ENCODE peak calls at places on chromosomes 5 and 9, in nine cellular contexts. P, B, M, F, O, K, T, U and S are unnamed samples.

GRCh38 chr5:119521232-119521631 is 68.9 kb downstream of the HSD17B4 start:
- DNase-seq in P (no peak), B (no peak), M (no peak), F (no peak), O (no peak), K (no peak), T (no peak), U (no peak), S (no peak)

GRCh38 chr5:2334686-2335085 is 416.8 kb downstream of the IRX2 start:
- DNase-seq in P (peak), B (no peak), M (no peak), F (no peak), O (no peak), K (no peak), T (no peak), U (no peak), S (no peak)

GRCh38 chr9:22457448-22457847 is 10.8 kb downstream of the DMRTA1 start:
- DNase-seq in P (peak), B (no peak), M (no peak), F (no peak), O (no peak), K (no peak), T (no peak), U (no peak), S (no peak)

GRCh38 chr5:103210952-103211351 is 47.6 kb upstream of the MACIR start:
- DNase-seq in P (no peak), B (no peak), M (no peak), F (no peak), O (no peak), K (no peak), T (no peak), U (no peak), S (no peak)

GRCh38 chr9:694499-695154 is 146.9 kb upstream of the DMRT1 start:
- DNase-seq in P (no peak), B (no peak), M (peak), F (no peak), O (no peak), K (no peak), T (peak), U (peak), S (peak)

GRCh38 chr5:14057289-14057688 is 85.9 kb upstream of the TRIO start:
- DNase-seq in P (no peak), B (no peak), M (no peak), F (no peak), O (no peak), K (no peak), T (no peak), U (no peak), S (no peak)

GRCh38 chr9:22054076-22054475 is 45.0 kb upstream of the CDKN2B start:
- DNase-seq in P (no peak), B (no peak), M (no peak), F (no peak), O (no peak), K (no peak), T (no peak), U (no peak), S (no peak)

GRCh38 chr9:105670315-105670714 is 8.1 kb downstream of the TAL2 start:
- DNase-seq in P (no peak), B (no peak), M (no peak), F (no peak), O (no peak), K (no peak), T (no peak), U (no peak), S (no peak)

GRCh38 chr5:10592598-10592997 is 28.7 kb downstream of the ANKRD33B start:
- DNase-seq in P (no peak), B (no peak), M (no peak), F (no peak), O (no peak), K (no peak), T (no peak), U (no peak), S (no peak)

GRCh38 chr5:85512896-85513295 is 1104.8 kb upstream of the COX7C start:
- DNase-seq in P (no peak), B (peak), M (no peak), F (no peak), O (no peak), K (peak), T (no peak), U (no peak), S (no peak)

GRCh38 chr9:33041459-33042188 is 16.6 kb downstream of the DNAJA1 start:
- DNase-seq in P (no peak), B (no peak), M (peak), F (no peak), O (no peak), K (no peak), T (peak), U (peak), S (no peak)

GRCh38 chr5:154603978-154604679 is 126.1 kb upstream of the HAND1 start:
- DNase-seq in P (peak), B (no peak), M (peak), F (no peak), O (no peak), K (no peak), T (peak), U (peak), S (no peak)

GRCh38 chr5:152246401-152246800 is 158.7 kb downstream of the NMUR2 start:
- DNase-seq in P (peak), B (no peak), M (peak), F (peak), O (no peak), K (no peak), T (peak), U (no peak), S (no peak)

GRCh38 chr5:79617539-79617938 is 5.3 kb downstream of the TENT2 start:
- DNase-seq in P (no peak), B (no peak), M (no peak), F (no peak), O (no peak), K (no peak), T (no peak), U (no peak), S (no peak)
- H3K4me3 ChIP-seq in P (no peak), B (no peak), M (no peak), F (no peak), O (no peak), K (no peak), T (no peak), U (no peak), S (no peak)

GRCh38 chr9:137127301-137128157 is 11.4 kb upstream of the GRIN1 start:
- DNase-seq in P (no peak), B (no peak), M (no peak), F (peak), O (no peak), K (peak), T (peak), U (no peak), S (no peak)
- H3K4me3 ChIP-seq in P (no peak), B (peak), M (no peak), F (peak), O (peak), K (peak), T (peak), U (no peak), S (peak)

GRCh38 chr9:131677051-131677444 is 62.8 kb downstream of the RAPGEF1 start:
- DNase-seq in P (no peak), B (no peak), M (peak), F (no peak), O (no peak), K (no peak), T (peak), U (peak), S (no peak)

GRCh38 chr9:131678499-131679111 is 61.3 kb downstream of the RAPGEF1 start:
- DNase-seq in P (peak), B (peak), M (peak), F (peak), O (no peak), K (peak), T (peak), U (peak), S (peak)

GRCh38 chr9:131682261-131682660 is 57.6 kb downstream of the RAPGEF1 start:
- DNase-seq in P (no peak), B (no peak), M (no peak), F (no peak), O (no peak), K (no peak), T (no peak), U (no peak), S (no peak)

GRCh38 chr9:131677445-131678180 is 62.3 kb downstream of the RAPGEF1 start:
- DNase-seq in P (no peak), B (no peak), M (peak), F (no peak), O (no peak), K (no peak), T (peak), U (peak), S (peak)

DNA sequence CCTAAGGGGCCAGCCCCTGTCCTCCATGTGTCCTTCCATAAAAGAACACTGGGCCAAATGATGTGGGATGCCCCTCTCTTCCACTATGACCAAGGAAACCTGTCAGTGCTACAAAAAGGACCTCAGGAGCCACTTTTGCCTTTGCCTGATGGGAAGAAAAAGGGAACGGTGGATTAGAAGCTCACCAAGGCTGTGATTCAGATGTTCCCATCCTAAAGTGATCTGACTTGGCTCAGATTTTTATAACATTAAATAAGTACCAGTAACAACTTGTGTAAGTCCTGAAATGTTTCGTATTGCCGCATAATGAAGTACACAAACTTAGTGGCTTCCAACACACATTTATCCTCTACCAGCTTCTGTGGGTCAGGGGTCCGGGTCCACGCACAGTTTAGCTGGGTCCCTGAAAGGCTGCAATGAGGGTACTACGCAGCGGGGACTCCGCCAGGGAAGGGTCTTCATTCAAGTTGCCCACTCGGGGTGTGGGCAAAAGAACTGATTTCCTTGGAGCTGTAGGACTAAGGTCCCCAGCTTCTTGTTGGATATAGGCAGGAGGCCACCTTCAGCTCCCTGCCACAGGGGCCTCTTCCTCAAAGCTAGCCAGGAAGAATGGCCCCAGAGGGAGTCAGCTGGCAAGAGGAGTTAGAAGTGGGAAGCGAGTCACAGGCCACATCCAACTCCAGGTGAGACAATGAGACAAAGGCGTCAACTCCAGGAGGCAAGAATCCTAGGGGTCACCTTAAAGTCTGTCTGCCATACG is 60.4 kb downstream of the RAPGEF1 start:
- DNase-seq in P (no peak), B (no peak), M (peak), F (no peak), O (no peak), K (no peak), T (no peak), U (no peak), S (no peak)
- H3K4me3 ChIP-seq in P (no peak), B (no peak), M (no peak), F (no peak), O (no peak), K (no peak), T (no peak), U (no peak), S (no peak)

GRCh38 chr5:157463081-157463480 is 3.1 kb downstream of the NIPAL4 start:
- DNase-seq in P (no peak), B (no peak), M (no peak), F (no peak), O (no peak), K (no peak), T (no peak), U (no peak), S (no peak)

GRCh38 chr5:157458835-157459234 is 1.2 kb upstream of the NIPAL4 start:
- DNase-seq in P (no peak), B (no peak), M (no peak), F (no peak), O (no peak), K (no peak), T (no peak), U (no peak), S (no peak)

GRCh38 chr5:157459715-157460599 is at the start of gene NIPAL4:
- DNase-seq in P (peak), B (peak), M (peak), F (no peak), O (no peak), K (peak), T (no peak), U (no peak), S (no peak)

GRCh38 chr5:157463621-157464407 is 3.8 kb downstream of the NIPAL4 start:
- DNase-seq in P (no peak), B (no peak), M (no peak), F (no peak), O (no peak), K (no peak), T (no peak), U (peak), S (no peak)

DNA sequence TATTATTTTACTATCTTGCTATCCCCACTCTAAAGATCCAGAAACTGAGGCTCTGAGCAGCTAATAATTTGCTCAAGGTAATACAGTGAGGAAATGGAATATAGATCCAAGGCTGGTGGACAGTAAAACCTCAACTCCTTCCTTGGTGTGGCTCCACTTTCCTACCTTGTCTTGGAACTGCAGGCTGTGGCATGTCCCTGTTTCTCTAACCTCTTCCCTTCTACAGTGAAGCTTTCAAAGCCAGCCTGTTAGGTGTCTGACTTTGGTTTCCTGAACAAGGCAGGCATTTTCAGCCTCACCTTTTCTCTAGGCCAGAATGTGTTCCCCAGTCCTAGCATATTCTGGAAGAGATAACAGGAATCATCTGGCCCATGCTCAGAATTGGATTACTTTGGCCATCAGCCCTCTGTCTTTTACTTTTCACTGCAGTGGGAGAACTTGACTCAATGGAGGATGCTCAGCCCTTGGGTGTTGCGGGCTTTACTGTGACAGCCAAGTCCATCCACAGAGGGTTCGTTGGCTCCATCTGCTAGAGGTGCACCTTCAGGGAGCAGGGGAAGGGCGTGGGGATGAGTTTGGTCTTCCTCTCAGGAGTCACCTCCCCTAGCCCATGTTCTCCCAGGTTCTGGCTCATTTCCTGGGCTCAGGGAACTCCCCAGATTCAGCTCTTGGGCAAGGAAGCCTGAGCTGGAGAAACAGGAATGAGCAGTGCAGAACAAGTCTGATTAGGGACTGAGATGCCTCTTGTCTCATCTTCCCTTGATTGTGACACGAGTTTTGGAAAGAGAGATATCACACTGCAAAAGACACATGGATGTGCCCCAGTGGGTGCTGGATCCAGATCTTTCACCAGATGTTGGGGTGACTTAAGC is 1.1 kb downstream of the NIPAL4 start:
- DNase-seq in P (no peak), B (no peak), M (no peak), F (no peak), O (no peak), K (no peak), T (no peak), U (no peak), S (no peak)
- H3K4me3 ChIP-seq in P (no peak), B (no peak), M (no peak), F (no peak), O (no peak), K (no peak), T (no peak), U (no peak), S (no peak)

DNA sequence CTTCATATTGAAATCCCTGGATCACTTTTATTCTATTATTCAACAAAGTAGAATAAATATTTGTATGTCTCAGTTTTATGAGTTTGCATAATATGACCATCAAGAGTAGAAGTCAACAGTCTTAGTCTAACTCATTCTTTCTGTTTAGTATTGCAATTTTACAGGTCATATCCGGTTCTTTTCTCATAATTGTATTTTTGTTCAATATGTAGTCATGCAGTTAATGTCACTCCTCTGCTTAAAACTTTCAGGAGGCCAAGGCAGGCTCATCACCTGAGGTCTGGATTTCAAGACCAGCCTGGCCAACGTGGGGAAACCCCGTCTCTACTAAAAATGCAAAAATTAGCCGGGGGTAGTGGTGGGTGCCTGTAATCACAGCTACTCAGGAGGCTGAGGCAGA is 148.4 kb upstream of the TRPM3 start:
- DNase-seq in P (no peak), B (no peak), M (no peak), F (no peak), O (no peak), K (no peak), T (no peak), U (no peak), S (no peak)
- H3K4me3 ChIP-seq in P (no peak), B (no peak), M (no peak), F (no peak), O (no peak), K (no peak), T (no peak), U (no peak), S (no peak)

GRCh38 chr5:56588636-56589485 is 226.5 kb upstream of the MAP3K1 start:
- DNase-seq in P (peak), B (peak), M (no peak), F (no peak), O (peak), K (peak), T (no peak), U (no peak), S (no peak)
- H3K4me3 ChIP-seq in P (no peak), B (no peak), M (no peak), F (no peak), O (no peak), K (no peak), T (no peak), U (no peak), S (no peak)

DNA sequence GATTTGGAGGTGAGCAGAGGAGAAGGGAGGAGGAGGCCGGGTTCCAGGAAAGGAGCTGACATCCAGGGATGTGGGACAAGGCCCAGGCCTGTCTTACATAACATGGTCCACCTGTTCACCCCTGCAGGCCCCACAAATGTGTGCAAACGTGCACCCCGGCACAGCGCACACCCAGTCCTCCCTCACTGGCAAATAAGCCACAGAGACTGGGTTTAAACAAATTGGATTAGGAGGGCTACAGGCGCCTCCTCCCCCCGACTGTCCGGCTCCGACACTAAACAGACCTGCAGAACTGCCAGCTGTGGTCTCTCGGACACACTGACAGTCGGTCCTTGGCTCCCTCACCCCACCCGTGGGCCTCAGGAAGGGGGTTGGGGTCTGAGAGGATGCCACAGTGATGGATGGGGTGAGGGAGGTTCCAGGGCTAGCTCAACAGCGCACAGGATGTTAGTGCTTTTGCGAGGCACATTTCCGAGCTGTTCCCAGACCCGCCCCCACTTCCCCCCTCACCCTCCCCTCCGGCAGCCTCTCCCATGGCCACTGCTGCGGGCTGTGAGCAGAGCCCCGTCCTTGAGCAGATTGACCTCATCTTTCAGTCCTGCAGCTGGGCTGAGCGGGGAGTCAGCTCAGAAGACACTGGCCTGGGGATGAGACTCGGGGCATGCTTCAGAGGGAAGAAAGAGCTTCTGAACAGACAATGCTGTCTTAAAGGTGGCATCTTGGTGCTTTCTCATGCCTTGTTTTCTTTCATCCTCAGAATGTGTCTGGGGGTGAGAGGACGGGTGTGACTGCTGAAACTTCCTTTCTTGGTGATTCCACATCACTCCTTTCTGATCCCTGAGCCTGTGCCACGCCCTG is 43.6 kb upstream of the IL17B start:
- DNase-seq in P (peak), B (peak), M (peak), F (peak), O (no peak), K (no peak), T (peak), U (peak), S (peak)
- H3K4me3 ChIP-seq in P (no peak), B (no peak), M (no peak), F (no peak), O (no peak), K (no peak), T (no peak), U (no peak), S (peak)

DNA sequence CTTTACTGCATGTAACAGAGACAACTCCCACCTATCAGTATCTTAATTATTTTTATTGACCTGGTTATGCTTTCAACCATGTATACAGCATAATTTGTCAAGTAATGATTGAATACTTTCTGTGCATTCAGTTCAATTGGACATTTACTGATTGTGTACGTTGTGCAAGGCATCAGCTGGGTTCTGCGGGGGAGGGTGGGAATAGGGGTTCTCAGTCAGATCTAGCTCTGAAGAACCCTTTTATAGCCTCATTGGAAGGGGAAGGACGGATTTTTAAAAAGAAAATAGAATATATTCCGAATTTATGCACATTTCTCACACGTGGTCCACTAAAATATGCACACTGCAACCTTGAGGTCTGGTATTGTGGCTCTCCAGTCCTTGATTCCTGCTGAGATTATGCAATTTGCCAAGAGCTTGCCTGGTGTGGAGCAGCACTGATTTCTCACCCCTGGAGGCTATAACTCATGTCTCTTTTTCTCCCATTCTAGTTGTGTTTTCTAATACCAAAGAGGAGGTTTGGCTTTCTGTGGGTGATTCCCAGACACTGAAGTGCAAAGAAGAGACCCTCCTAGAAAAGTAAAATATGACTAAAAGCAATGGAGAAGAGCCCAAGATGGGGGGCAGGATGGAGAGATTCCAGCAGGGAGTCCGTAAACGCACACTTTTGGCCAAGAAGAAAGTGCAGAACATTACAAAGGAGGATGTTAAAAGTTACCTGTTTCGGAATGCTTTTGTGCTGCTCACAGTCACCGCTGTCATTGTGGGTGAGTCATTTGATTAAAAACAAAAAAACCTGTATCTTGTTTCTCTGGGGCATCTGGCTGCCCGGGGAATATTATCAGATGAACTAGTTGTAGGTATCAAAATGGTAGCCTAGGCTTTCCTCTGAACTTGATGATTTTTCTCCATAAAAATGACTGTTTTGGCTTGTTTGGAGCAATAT is 1.7 kb downstream of the SLC1A3 start:
- DNase-seq in P (no peak), B (no peak), M (peak), F (no peak), O (no peak), K (no peak), T (peak), U (peak), S (no peak)
- H3K4me3 ChIP-seq in P (no peak), B (no peak), M (peak), F (no peak), O (peak), K (peak), T (peak), U (peak), S (no peak)